ENCODE peak calls at places on chromosomes 2 and 18, in nine cellular contexts. G is mammary epithelial cell, V is GM23338, Y is IMR-90, C is adrenal gland, H is tibial artery, W is lower leg skin, L is stomach, D is HL-60. I is an unnamed sample.
A peak's percentile ranks its signal among the peaks of the same experiment; 100 is the strongest.

GRCh38 chr2:45169339-45170190 is 160.3 kb upstream of the SIX2 start:
- DNase-seq in G (no peak), V (peak; percentile 70), Y (no peak), C (no peak), H (no peak), W (no peak), L (no peak), D (no peak), I (peak; percentile 45)

GRCh38 chr18:10213526-10213925 is 240.9 kb upstream of the APCDD1 start:
- DNase-seq in G (peak; percentile 41), V (no peak), Y (peak; percentile 33), C (no peak), H (no peak), W (no peak), L (no peak), D (peak; percentile 51), I (peak; percentile 64)

GRCh38 chr2:105950521-105951389 is 206.0 kb downstream of the NCK2 start:
- DNase-seq in G (no peak), V (peak; percentile 63), Y (no peak), C (no peak), H (no peak), W (no peak), L (no peak), D (no peak), I (no peak)

GRCh38 chr2:100809486-100809885 is 10.5 kb upstream of the NPAS2 start:
- DNase-seq in G (no peak), V (no peak), Y (no peak), C (no peak), H (no peak), W (no peak), L (no peak), D (no peak), I (peak; percentile 64)

GRCh38 chr2:88099798-88100488 is 27.9 kb downstream of the FABP1 start:
- DNase-seq in G (peak; percentile 38), V (peak; percentile 97), Y (peak; percentile 4), C (no peak), H (no peak), W (no peak), L (no peak), D (peak; percentile 38), I (peak; percentile 33)

GRCh38 chr18:72376256-72376655 is 167.9 kb downstream of the CBLN2 start:
- DNase-seq in G (no peak), V (no peak), Y (no peak), C (no peak), H (no peak), W (no peak), L (no peak), D (no peak), I (no peak)

GRCh38 chr18:49225160-49225559 is 235.3 kb downstream of the DYM start:
- DNase-seq in G (no peak), V (no peak), Y (peak; percentile 72), C (no peak), H (no peak), W (no peak), L (no peak), D (no peak), I (no peak)

GRCh38 chr18:34222025-34222395 is 2.7 kb downstream of the NOL4 start:
- DNase-seq in G (no peak), V (peak; percentile 57), Y (no peak), C (no peak), H (no peak), W (peak; percentile 74), L (no peak), D (no peak), I (no peak)

DNA sequence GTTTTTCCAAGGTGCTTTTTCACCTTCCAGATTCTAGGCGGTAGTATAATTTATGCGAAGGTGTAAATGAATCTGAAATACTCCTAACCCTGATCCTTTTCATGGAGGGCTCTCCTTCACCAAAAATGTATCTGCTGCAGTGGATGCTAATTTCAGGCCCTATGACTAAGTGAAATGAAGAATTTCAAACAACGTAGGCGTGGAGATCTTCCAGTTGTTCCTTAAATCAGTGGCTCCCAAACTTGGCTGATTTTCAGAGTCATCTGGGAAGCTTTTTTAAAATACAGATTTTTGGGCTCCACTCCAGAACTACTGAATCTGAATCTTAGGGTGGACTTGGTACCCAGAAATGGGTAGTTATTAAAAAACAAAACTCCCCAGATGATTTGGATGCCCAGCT is 5.5 kb downstream of the GCKR start:
- DNase-seq in G (no peak), V (no peak), Y (peak; percentile 56), C (no peak), H (no peak), W (no peak), L (no peak), D (no peak), I (no peak)
- H3K4me3 ChIP-seq in G (no peak overlapping the region), V (no peak overlapping the region), Y (no peak overlapping the region), C (no peak overlapping the region), H (no peak overlapping the region), W (no peak overlapping the region), L (no peak overlapping the region), D (no peak overlapping the region), I (no peak overlapping the region)

GRCh38 chr2:169361706-169362345 is 508 bp downstream of the LRP2 start:
- DNase-seq in G (peak; percentile 4), V (peak; percentile 50), Y (no peak), C (no peak), H (no peak), W (no peak), L (no peak), D (no peak), I (peak; percentile 6)

GRCh38 chr2:169363027-169363569 is 764 bp upstream of the LRP2 start:
- DNase-seq in G (no peak), V (peak; percentile 38), Y (no peak), C (no peak), H (no peak), W (no peak), L (no peak), D (no peak), I (peak; percentile 1)

GRCh38 chr2:169360984-169361705 is 1.2 kb downstream of the LRP2 start:
- DNase-seq in G (no peak), V (peak; percentile 67), Y (no peak), C (no peak), H (no peak), W (no peak), L (no peak), D (no peak), I (no peak)

GRCh38 chr2:169363570-169364150 is 1.3 kb upstream of the LRP2 start:
- DNase-seq in G (peak; percentile 1), V (peak; percentile 53), Y (no peak), C (no peak), H (peak; percentile 66), W (no peak), L (no peak), D (no peak), I (peak; percentile 23)

DNA sequence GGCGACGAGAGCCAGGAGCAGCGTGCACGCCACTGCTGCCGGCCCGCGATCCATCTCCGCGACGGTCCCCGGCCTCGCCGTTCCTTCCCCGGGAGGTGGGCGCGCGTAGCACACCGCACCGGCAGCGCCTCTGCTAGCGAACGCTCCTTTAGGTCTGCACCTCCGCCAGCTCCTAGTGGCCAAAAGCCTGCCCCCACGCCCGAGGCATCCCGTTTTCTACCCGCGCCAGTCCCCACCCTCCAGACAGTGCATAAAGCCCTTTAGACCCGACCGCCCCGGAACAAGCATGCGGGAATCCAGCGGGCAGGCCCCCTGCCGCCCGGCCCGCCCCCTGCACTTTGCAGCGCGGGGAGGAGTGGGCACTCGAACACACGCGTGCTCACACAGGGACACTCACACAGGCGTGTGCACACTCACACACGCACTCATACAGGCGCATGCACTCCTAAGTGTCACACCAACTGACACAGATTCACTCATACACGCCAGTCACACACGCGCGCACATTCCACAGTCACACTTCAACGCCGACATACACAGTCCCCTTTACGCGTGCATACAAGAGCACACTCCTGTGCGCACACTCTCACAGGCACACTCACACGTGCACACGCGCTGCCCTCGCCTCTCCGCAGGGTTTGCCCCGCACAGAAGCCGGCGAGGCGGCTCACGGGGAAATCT is at the start of gene LRP2:
- DNase-seq in G (peak; percentile 2), V (peak; percentile 55), Y (no peak), C (no peak), H (no peak), W (no peak), L (no peak), D (no peak), I (peak; percentile 2)
- TF ChIP-seq CTCF in G (no peak), V (no peak), Y (no peak), C (no peak), H (no peak), W (no peak), L (no peak), D (no peak), I (no peak)

DNA sequence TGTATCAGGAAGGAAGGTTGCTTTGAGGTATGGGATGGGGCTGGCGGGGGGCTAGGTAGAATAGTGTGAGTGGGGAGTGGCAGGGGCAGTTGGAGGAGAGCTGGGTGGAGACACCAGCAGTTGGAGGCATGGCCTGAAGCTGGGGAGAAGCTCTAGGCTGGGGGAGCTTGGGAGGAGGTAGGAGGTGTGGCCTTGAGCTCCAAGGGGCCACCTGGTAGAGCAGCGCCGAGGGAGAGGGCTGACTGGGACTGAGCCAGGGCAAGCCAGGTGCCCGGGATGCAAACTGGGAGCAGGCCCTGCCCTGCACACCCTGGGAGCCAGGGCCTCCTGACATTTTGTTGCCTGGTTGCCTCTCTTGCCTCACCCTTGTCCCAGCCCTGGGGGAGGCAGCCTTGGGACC is 33.1 kb upstream of the PDIA6 start:
- DNase-seq in G (no peak), V (no peak), Y (no peak), C (no peak), H (no peak), W (no peak), L (no peak), D (no peak), I (no peak)
- H3K4me3 ChIP-seq in G (no peak overlapping the region), V (no peak overlapping the region), Y (no peak overlapping the region), C (no peak overlapping the region), H (no peak overlapping the region), W (no peak overlapping the region), L (no peak overlapping the region), D (no peak overlapping the region), I (no peak overlapping the region)

GRCh38 chr2:343355-343754 is 55.5 kb upstream of the ALKAL2 start:
- DNase-seq in G (no peak), V (no peak), Y (no peak), C (no peak), H (no peak), W (no peak), L (no peak), D (no peak), I (no peak)

GRCh38 chr2:344811-345210 is 56.9 kb upstream of the ALKAL2 start:
- DNase-seq in G (no peak), V (no peak), Y (no peak), C (no peak), H (no peak), W (no peak), L (no peak), D (no peak), I (peak; percentile 2)

GRCh38 chr2:336360-336759 is 48.5 kb upstream of the ALKAL2 start:
- DNase-seq in G (no peak), V (no peak), Y (no peak), C (no peak), H (no peak), W (no peak), L (no peak), D (no peak), I (no peak)

GRCh38 chr2:341017-341542 is 53.2 kb upstream of the ALKAL2 start:
- DNase-seq in G (no peak), V (no peak), Y (no peak), C (no peak), H (no peak), W (no peak), L (no peak), D (no peak), I (no peak)

DNA sequence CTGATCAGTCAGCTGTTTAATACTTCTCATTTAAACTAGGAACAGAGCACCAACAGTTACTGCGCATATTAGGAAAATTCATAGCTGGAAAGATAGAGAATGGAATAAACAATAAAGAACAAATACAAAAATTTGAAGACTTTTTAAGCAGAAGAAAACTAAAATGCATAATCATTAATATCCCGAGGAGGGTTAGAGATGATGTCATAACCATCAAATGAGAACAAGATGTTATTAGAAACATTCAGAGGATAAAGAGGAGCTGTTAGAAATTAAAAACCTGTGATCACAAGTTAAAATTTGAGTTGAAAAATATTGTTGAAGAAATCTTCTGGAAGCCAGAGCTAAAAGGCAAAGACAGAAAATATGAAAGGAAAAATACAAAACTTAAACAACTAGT is 54.0 kb upstream of the ALKAL2 start:
- DNase-seq in G (no peak), V (no peak), Y (no peak), C (no peak), H (no peak), W (no peak), L (no peak), D (no peak), I (no peak)
- TF ChIP-seq CTCF in G (no peak), V (no peak), Y (no peak), C (no peak), H (no peak), W (no peak), L (no peak), D (no peak), I (no peak)

I was measured in choroid plexus epithelial cell.